ENCODE peak calls at places on chromosomes 2 and 18, in four cellular contexts. Q is ureter; N is psoas muscle; O is stimulated activated CD8-positive, alpha-beta memory T cell treated with anti-CD3 and anti-CD28 coated beads, Interleukin-12 subunit alpha, Interleukin-12 subunit beta, amount 100 ng/mL, for 1 hour. S is an unnamed sample.

GRCh38 chr2:111670776-111671175 is 213.2 kb downstream of the ANAPC1 start:
- DNase-seq in Q (peak), N (no peak), O (no peak), S (peak)

GRCh38 chr2:223855426-223855825 is 18.0 kb upstream of the AP1S3 start:
- DNase-seq in Q (no peak), O (no peak), N (no peak), S (no peak)

GRCh38 chr2:16294791-16295190 is 354.4 kb downstream of the MYCN start:
- DNase-seq in Q (no peak), N (no peak), O (no peak), S (no peak)

GRCh38 chr2:157843935-157844334 is 32.2 kb downstream of the ACVR1 start:
- DNase-seq in Q (no peak), O (no peak), N (no peak), S (no peak)

GRCh38 chr2:233966388-233966787 is 49.2 kb downstream of the TRPM8 start:
- DNase-seq in Q (no peak), N (no peak), O (no peak), S (no peak)

GRCh38 chr18:48836231-48836805 is 114.4 kb downstream of the SMAD7 start:
- DNase-seq in Q (no peak), N (no peak), O (no peak), S (no peak)

GRCh38 chr18:32888311-32888710 is 115.5 kb upstream of the KLHL14 start:
- DNase-seq in N (no peak), O (no peak), Q (no peak), S (no peak)

GRCh38 chr18:22057908-22058527 is 111.4 kb upstream of the GATA6 start:
- DNase-seq in Q (no peak), O (no peak), N (no peak), S (no peak)

GRCh38 chr2:60707750-60708371 is 48.2 kb upstream of the PAPOLG start:
- DNase-seq in Q (no peak), O (no peak), N (no peak), S (peak)

GRCh38 chr2:141522048-141522447 is 608.8 kb downstream of the LRP1B start:
- DNase-seq in Q (no peak), O (no peak), N (no peak), S (no peak)

GRCh38 chr18:40415224-40415791 is 1539.7 kb upstream of the PIK3C3 start:
- DNase-seq in Q (no peak), N (no peak), O (no peak), S (no peak)

GRCh38 chr2:102455061-102455670 is 17.9 kb upstream of the SLC9A4 start:
- DNase-seq in N (no peak), Q (no peak), O (no peak), S (no peak)

GRCh38 chr18:32896781-32897547 is 124.1 kb upstream of the KLHL14 start:
- DNase-seq in N (no peak), Q (no peak), O (no peak), S (no peak)

GRCh38 chr2:1561259-1561658 is 148.0 kb downstream of the TPO start:
- DNase-seq in Q (no peak), N (no peak), O (no peak), S (no peak)

GRCh38 chr18:33114749-33115148 is 325.8 kb downstream of the CCDC178 start:
- DNase-seq in O (no peak), Q (no peak), N (no peak), S (no peak)

GRCh38 chr2:133658020-133658903 is 90.0 kb upstream of the NCKAP5 start:
- DNase-seq in Q (no peak), N (no peak), O (no peak), S (peak)

GRCh38 chr2:196213252-196213651 is 41.9 kb upstream of the STK17B start:
- DNase-seq in O (no peak), Q (no peak), N (no peak), S (no peak)

GRCh38 chr2:157837851-157838441 is 38.2 kb downstream of the ACVR1 start:
- DNase-seq in O (no peak), N (peak), Q (no peak), S (no peak)

GRCh38 chr18:41490861-41491260 is 464.2 kb upstream of the PIK3C3 start:
- DNase-seq in Q (no peak), O (no peak), N (no peak), S (no peak)

GRCh38 chr2:9984861-9985480 is 33.5 kb downstream of the GRHL1 start:
- DNase-seq in O (no peak), Q (no peak), N (no peak), S (no peak)

GRCh38 chr18:74127483-74127750 is 20.2 kb downstream of the FBXO15 start:
- DNase-seq in N (no peak), Q (no peak), O (no peak), S (no peak)

GRCh38 chr2:196944570-196944969 is 18.1 kb upstream of the PGAP1 start:
- DNase-seq in O (no peak), Q (no peak), N (no peak), S (no peak)

GRCh38 chr2:180907731-180908130 is 72.7 kb upstream of the UBE2E3 start:
- DNase-seq in N (no peak), O (no peak), Q (no peak), S (no peak)

GRCh38 chr2:55054476-55054875 is 4.2 kb upstream of the RTN4 start:
- DNase-seq in N (no peak), O (no peak), Q (no peak), S (no peak)

GRCh38 chr2:1882471-1882870 is 138.2 kb upstream of the PXDN start:
- DNase-seq in O (no peak), N (no peak), Q (no peak), S (peak)

GRCh38 chr2:133986076-133986837 is 267.6 kb upstream of the MGAT5 start:
- DNase-seq in O (no peak), N (no peak), Q (no peak), S (no peak)

GRCh38 chr2:233331536-233331935 is 22.8 kb upstream of the DGKD start:
- DNase-seq in O (peak), Q (peak), N (peak), S (no peak)

GRCh38 chr18:42048150-42048549 is 93.1 kb downstream of the PIK3C3 start:
- DNase-seq in Q (no peak), O (no peak), N (no peak), S (no peak)

GRCh38 chr2:43539991-43540860 is 55.6 kb downstream of the THADA start:
- DNase-seq in Q (peak), O (no peak), N (peak), S (no peak)

GRCh38 chr2:133532919-133533318 is 35.3 kb downstream of the NCKAP5 start:
- DNase-seq in O (no peak), N (no peak), Q (no peak), S (no peak)

GRCh38 chr18:6414118-6414722 is 491 bp downstream of the L3MBTL4 start:
- DNase-seq in O (no peak), Q (peak), N (peak), S (peak)

GRCh38 chr2:226131299-226131784 is 668.3 kb downstream of the IRS1 start:
- DNase-seq in O (no peak), N (peak), Q (no peak), S (no peak)

GRCh38 chr2:24024018-24024417 is 14.1 kb downstream of the MFSD2B start:
- DNase-seq in Q (no peak), N (no peak), O (no peak), S (peak)

GRCh38 chr2:48419884-48420511 is 110.0 kb upstream of the STON1 start:
- DNase-seq in N (no peak), Q (no peak), O (no peak), S (peak)

GRCh38 chr2:122804494-122804893 is 1049.0 kb downstream of the TSN start:
- DNase-seq in Q (no peak), N (no peak), O (no peak), S (no peak)

GRCh38 chr2:179749210-179749609 is 112.2 kb downstream of the ZNF385B start:
- DNase-seq in Q (no peak), O (no peak), N (no peak), S (no peak)

GRCh38 chr18:68781224-68781623 is 16.7 kb upstream of the CCDC102B start:
- DNase-seq in O (no peak), N (no peak), Q (no peak), S (no peak)

GRCh38 chr2:176522271-176522670 is 253.0 kb downstream of the MTX2 start:
- DNase-seq in N (no peak), Q (no peak), O (no peak), S (no peak)

GRCh38 chr2:162072181-162072702 is 1.8 kb downstream of the DPP4 start:
- DNase-seq in Q (no peak), O (no peak), N (no peak), S (no peak)

GRCh38 chr18:59272221-59272888 is 899 bp downstream of the RAX start:
- DNase-seq in Q (no peak), N (no peak), O (no peak), S (peak)

S was measured in endodermal cell.